ENCODE peak calls at places on chromosomes 1 and 21, in four cellular contexts. L is psoas muscle, J is HFFc6, W is T-cell. N is an unnamed sample.
A peak's percentile ranks its signal among the peaks of the same experiment; 100 is the strongest.

GRCh38 chr1:232952514-232953175 is 2.2 kb downstream of the NTPCR start:
- DNase-seq in W (no peak), J (peak; percentile 58), L (peak; percentile 56), N (peak; percentile 7)

GRCh38 chr1:112388436-112388835 is 7.6 kb upstream of the CTTNBP2NL start:
- DNase-seq in L (no peak), J (no peak), W (no peak), N (no peak)

GRCh38 chr1:11736746-11737639 is 1.1 kb downstream of the AGTRAP start:
- DNase-seq in W (peak; percentile 50), J (peak; percentile 81), L (peak; percentile 84), N (peak; percentile 48)

GRCh38 chr1:63087966-63088365 is 234.4 kb upstream of the FOXD3 start:
- DNase-seq in L (no peak), J (no peak), W (no peak), N (no peak)

GRCh38 chr1:227947678-227948492 is at the start of gene WNT9A:
- DNase-seq in L (peak; percentile 73), W (peak; percentile 21), J (no peak), N (no peak)

GRCh38 chr1:5745776-5746610 is 246.2 kb downstream of the NPHP4 start:
- DNase-seq in J (peak; percentile 1), L (peak; percentile 70), W (peak; percentile 33), N (peak; percentile 18)

GRCh38 chr1:186183970-186184628 is 191.0 kb downstream of the TPR start:
- DNase-seq in J (peak; percentile 28), L (no peak), W (no peak), N (no peak)

GRCh38 chr1:198564157-198564556 is 23.7 kb upstream of the ATP6V1G3 start:
- DNase-seq in W (no peak), L (no peak), J (no peak), N (no peak)

GRCh38 chr1:205247130-205247921 is 19.6 kb downstream of the TMCC2 start:
- DNase-seq in L (peak; percentile 85), W (no peak), J (no peak), N (no peak)

GRCh38 chr1:97632075-97632474 is 288.8 kb downstream of the DPYD start:
- DNase-seq in W (no peak), J (peak; percentile 6), L (no peak), N (no peak)

GRCh38 chr21:29499734-29500343 is 201.1 kb downstream of the BACH1 start:
- DNase-seq in J (peak; percentile 39), L (no peak), W (no peak), N (no peak)

GRCh38 chr1:41356752-41357151 is 4.5 kb upstream of the FOXO6 start:
- DNase-seq in J (no peak), W (no peak), L (no peak), N (no peak)

GRCh38 chr1:165910764-165911421 is 83.5 kb downstream of the UCK2 start:
- DNase-seq in J (no peak), W (no peak), L (peak; percentile 64), N (no peak)

GRCh38 chr1:153141377-153141776 is 9.3 kb downstream of the SPRR2G start:
- DNase-seq in W (no peak), J (no peak), L (no peak), N (no peak)

GRCh38 chr1:97209381-97209780 is 487.8 kb downstream of the PTBP2 start:
- DNase-seq in J (no peak), L (no peak), W (no peak), N (no peak)

GRCh38 chr1:247639381-247639981 is 34.1 kb downstream of the OR2G3 start:
- DNase-seq in L (peak; percentile 82), J (no peak), W (peak; percentile 40), N (no peak)

GRCh38 chr1:53060580-53060979 is 1.4 kb upstream of the PODN start:
- DNase-seq in J (peak; percentile 88), W (no peak), L (no peak), N (no peak)

GRCh38 chr1:201941420-201942128 is 4.8 kb downstream of the LMOD1 start:
- DNase-seq in J (no peak), L (peak; percentile 68), W (no peak), N (no peak)

GRCh38 chr1:161117681-161118581 is at the start of the genes NIT1 and PFDN2:
- DNase-seq in J (peak; percentile 74), L (peak; percentile 93), W (peak; percentile 80), N (peak; percentile 75)

GRCh38 chr1:198699167-198700015 is 60.6 kb downstream of the PTPRC start:
- DNase-seq in J (no peak), L (peak; percentile 53), W (peak; percentile 71), N (peak; percentile 36)